ENCODE peak calls at places on chromosomes 1 and 21, in six cellular contexts. J, D, P, W, E and S are unnamed samples.

GRCh38 chr1:197750366-197750765 is 24.9 kb downstream of the DENND1B start:
- DNase-seq in J (no peak), P (no peak), E (no peak), W (no peak), D (no peak), S (no peak)

GRCh38 chr1:179137623-179138235 is 55.9 kb downstream of the TOR3A start:
- DNase-seq in J (no peak), D (no peak), P (no peak), E (peak; percentile 57), W (no peak), S (no peak)

GRCh38 chr1:23695667-23696066 is 4.1 kb downstream of the RPL11 start:
- DNase-seq in P (no peak), D (no peak), W (no peak), J (no peak), E (no peak), S (no peak)

GRCh38 chr1:151282883-151283725 is 1.0 kb downstream of the ZNF687 start:
- DNase-seq in W (peak; percentile 23), E (no peak), J (no peak), D (peak; percentile 64), P (peak; percentile 68), S (peak; percentile 35)

GRCh38 chr1:185435696-185436379 is 118.8 kb upstream of the IVNS1ABP start:
- DNase-seq in P (no peak), E (no peak), W (no peak), D (no peak), J (no peak), S (no peak)

GRCh38 chr1:12582649-12583048 is 35.4 kb downstream of the DHRS3 start:
- DNase-seq in P (no peak), W (no peak), J (no peak), E (no peak), D (no peak), S (no peak)

GRCh38 chr1:214747050-214747615 is 144.1 kb downstream of the CENPF start:
- DNase-seq in D (no peak), E (no peak), J (no peak), W (no peak), P (no peak), S (no peak)

GRCh38 chr1:108881369-108881768 is 4.6 kb downstream of the GPSM2 start:
- DNase-seq in D (no peak), E (peak; percentile 36), J (no peak), P (no peak), W (no peak), S (peak; percentile 29)

GRCh38 chr1:234631721-234632125 is 21.7 kb upstream of the IRF2BP2 start:
- DNase-seq in E (peak; percentile 87), W (no peak), D (no peak), J (no peak), P (peak; percentile 90), S (peak; percentile 58)

GRCh38 chr1:229132706-229133105 is 138.2 kb upstream of the RAB4A start:
- DNase-seq in J (no peak), E (no peak), W (no peak), D (no peak), P (no peak), S (no peak)

GRCh38 chr1:238409191-238409846 is 518.6 kb upstream of the ZP4 start:
- DNase-seq in P (no peak), J (no peak), W (no peak), E (peak; percentile 93), D (no peak), S (peak; percentile 86)

GRCh38 chr1:156050376-156050775 is 3.2 kb downstream of the UBQLN4 start:
- DNase-seq in P (no peak), D (no peak), J (no peak), W (no peak), E (no peak), S (no peak)

GRCh38 chr1:167425482-167425881 is 92.8 kb downstream of the CD247 start:
- DNase-seq in J (peak; percentile 59), D (no peak), E (no peak), W (no peak), P (no peak), S (no peak)

GRCh38 chr1:90135306-90135705 is 140.4 kb downstream of the ZNF326 start:
- DNase-seq in W (no peak), D (no peak), E (no peak), P (no peak), J (no peak), S (no peak)

GRCh38 chr1:886311-886710 is 37.4 kb upstream of the SAMD11 start:
- DNase-seq in P (no peak), E (no peak), J (no peak), W (no peak), D (no peak), S (no peak)

GRCh38 chr1:58986996-58987767 is 203.3 kb upstream of the JUN start:
- DNase-seq in D (no peak), P (peak; percentile 80), W (no peak), J (no peak), E (peak; percentile 8), S (no peak)

GRCh38 chr21:42156690-42157605 is 62.0 kb upstream of the ABCG1 start:
- DNase-seq in P (no peak), W (no peak), E (no peak), D (no peak), J (no peak), S (no peak)

GRCh38 chr1:76576876-76577817 is 290.1 kb upstream of the ST6GALNAC5 start:
- DNase-seq in J (no peak), W (no peak), E (no peak), P (no peak), D (no peak), S (no peak)

GRCh38 chr1:160362168-160362941 is 4.5 kb upstream of the NHLH1 start:
- DNase-seq in W (no peak), E (no peak), D (no peak), J (no peak), P (peak; percentile 71), S (no peak)

GRCh38 chr1:55388960-55389359 is 173.8 kb upstream of the USP24 start:
- DNase-seq in J (no peak), E (no peak), W (no peak), P (no peak), D (no peak), S (no peak)

GRCh38 chr1:17010601-17011438 is 908 bp downstream of the ATP13A2 start:
- DNase-seq in J (no peak), P (peak; percentile 27), E (peak; percentile 13), D (no peak), W (no peak), S (peak; percentile 54)

GRCh38 chr21:15421521-15421920 is 308.3 kb upstream of the USP25 start:
- DNase-seq in D (no peak), J (no peak), W (no peak), P (no peak), E (no peak), S (no peak)

GRCh38 chr1:3381901-3382300 is 72.6 kb upstream of the ARHGEF16 start:
- DNase-seq in P (no peak), E (no peak), D (no peak), W (no peak), J (no peak), S (no peak)

GRCh38 chr21:35779690-35780570 is 280.4 kb downstream of the SETD4 start:
- DNase-seq in D (no peak), P (no peak), J (no peak), E (peak; percentile 91), W (no peak), S (peak; percentile 43)

GRCh38 chr21:35005825-35006224 is 43.3 kb downstream of the RUNX1 start:
- DNase-seq in P (no peak), J (no peak), D (no peak), E (no peak), W (no peak), S (no peak)

GRCh38 chr1:27555700-27556424 is 48.1 kb downstream of the AHDC1 start:
- DNase-seq in J (no peak), E (no peak), W (no peak), P (peak; percentile 85), D (no peak), S (peak; percentile 67)

GRCh38 chr1:100292711-100293110 is 26.7 kb downstream of the RTCA start:
- DNase-seq in E (peak; percentile 3), J (no peak), W (no peak), P (no peak), D (no peak), S (no peak)

GRCh38 chr1:241612533-241613505 is 27.4 kb downstream of the CHML start:
- DNase-seq in W (no peak), E (peak; percentile 97), P (peak; percentile 84), D (no peak), J (no peak), S (peak; percentile 94)

GRCh38 chr21:23936224-23936623 is 1671.1 kb downstream of the MRPL39 start:
- DNase-seq in P (peak; percentile 63), W (peak; percentile 6), J (no peak), D (peak; percentile 47), E (peak; percentile 48), S (no peak)

GRCh38 chr1:87902830-87903614 is 574.3 kb downstream of the LMO4 start:
- DNase-seq in E (peak; percentile 73), P (no peak), D (no peak), J (no peak), W (no peak), S (peak; percentile 95)

GRCh38 chr1:178536844-178537371 is 24.0 kb downstream of the TEX35 start:
- DNase-seq in P (peak; percentile 65), D (no peak), W (no peak), J (no peak), E (peak; percentile 99), S (peak; percentile 84)

GRCh38 chr21:39818557-39818956 is 48.7 kb upstream of the PCP4 start:
- DNase-seq in J (no peak), W (no peak), E (no peak), D (no peak), P (no peak), S (no peak)
- H3K4ac ChIP-seq in J (no peak overlapping the region), W (no peak overlapping the region), E (no peak overlapping the region), D (no peak overlapping the region), P (no peak overlapping the region), S (no peak overlapping the region)

DNA sequence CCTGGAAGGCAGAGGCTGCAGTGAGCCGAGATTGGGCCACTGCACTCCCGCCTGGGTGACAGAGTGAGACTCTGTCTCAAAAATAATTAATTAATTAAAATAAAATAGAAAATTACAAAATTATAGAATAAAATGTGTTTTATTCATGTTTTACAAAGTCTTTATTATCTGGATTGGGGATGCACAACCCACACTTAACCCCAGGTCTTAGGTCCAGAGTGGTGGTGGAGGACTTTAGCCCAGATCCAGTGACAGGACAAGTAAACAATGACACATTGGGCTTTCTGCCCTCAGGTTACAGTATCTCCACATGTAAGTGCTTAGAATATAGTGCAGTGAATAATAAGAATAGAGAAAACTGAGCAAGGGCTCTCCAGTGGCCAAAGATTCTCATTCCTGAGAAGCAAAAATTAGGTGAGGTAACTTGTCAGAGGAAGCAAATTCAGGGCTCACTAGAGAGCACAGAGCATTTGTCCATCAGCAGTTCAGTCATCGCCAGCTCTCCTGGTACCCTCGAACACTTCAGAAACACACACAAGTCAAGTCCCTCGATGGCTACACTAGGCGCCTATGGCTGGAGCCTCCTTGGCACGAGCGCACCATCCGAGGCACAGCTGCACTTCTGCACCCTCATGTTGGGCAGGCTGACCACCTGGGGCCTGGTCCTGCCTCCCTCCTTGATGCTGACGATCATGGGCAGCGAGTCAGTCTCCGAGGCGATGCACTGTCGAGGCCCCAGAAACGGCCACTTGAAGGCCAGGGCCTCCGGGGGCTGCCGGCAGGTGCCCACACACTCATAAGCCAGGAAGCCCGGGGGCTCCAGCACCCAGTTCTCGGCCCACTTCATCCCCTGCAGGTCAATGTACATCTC is 2.6 kb downstream of the LEFTY1 start:
- DNase-seq in J (no peak), P (no peak), D (no peak), W (no peak), E (peak; percentile 24), S (no peak)
- H2BK15ac ChIP-seq in J (no peak overlapping the region), P (no peak overlapping the region), D (no peak overlapping the region), W (no peak overlapping the region), E (no peak overlapping the region), S (no peak overlapping the region)

GRCh38 chr1:228095938-228096337 is 7.2 kb downstream of the C1orf35 start:
- DNase-seq in J (peak; percentile 20), P (no peak), E (no peak), D (no peak), W (no peak), S (no peak)
- H3K4ac ChIP-seq in J (no peak overlapping the region), P (no peak overlapping the region), E (no peak overlapping the region), D (no peak overlapping the region), W (no peak overlapping the region), S (no peak overlapping the region)

GRCh38 chr21:25589905-25590304 is 17.4 kb downstream of the MRPL39 start:
- DNase-seq in D (no peak), W (no peak), J (no peak), E (no peak), P (no peak), S (no peak)
- H2BK15ac ChIP-seq in D (no peak overlapping the region), W (no peak overlapping the region), J (no peak overlapping the region), E (no peak overlapping the region), P (no peak overlapping the region), S (no peak overlapping the region)